ENCODE peak calls at places on chromosome 16, in nine cellular contexts. H, M, P, E, S, C, D, Z and K are unnamed samples.

GRCh38 chr16:23509763-23510153 is 536 bp downstream of the GGA2 start:
- DNase-seq in H (peak), M (no peak), P (peak), E (peak), S (no peak), C (no peak), D (no peak), Z (peak), K (peak)

GRCh38 chr16:83494459-83494858 is 313.3 kb upstream of the HSBP1 start:
- DNase-seq in H (no peak), M (no peak), P (no peak), E (no peak), S (no peak), C (no peak), D (no peak), Z (no peak), K (no peak)

GRCh38 chr16:26371349-26371869 is 679.6 kb downstream of the HS3ST4 start:
- DNase-seq in H (no peak), M (no peak), P (no peak), E (no peak), S (no peak), C (no peak), D (no peak), Z (no peak), K (no peak)

GRCh38 chr16:50925758-50926357 is 184.0 kb downstream of the CYLD start:
- DNase-seq in H (peak), M (no peak), P (no peak), E (no peak), S (no peak), C (no peak), D (no peak), Z (no peak), K (peak)

GRCh38 chr16:71746442-71747046 is 22.0 kb upstream of the PHLPP2 start:
- DNase-seq in H (peak), M (no peak), P (peak), E (no peak), S (no peak), C (no peak), D (no peak), Z (no peak), K (no peak)

GRCh38 chr16:50537533-50538290 is 10.5 kb upstream of the NKD1 start:
- DNase-seq in H (no peak), M (no peak), P (no peak), E (no peak), S (peak), C (no peak), D (no peak), Z (no peak), K (no peak)

GRCh38 chr16:85329999-85330693 is 217.9 kb upstream of the CIBAR2 start:
- DNase-seq in H (no peak), M (no peak), P (peak), E (no peak), S (no peak), C (no peak), D (no peak), Z (no peak), K (no peak)

GRCh38 chr16:79751785-79752184 is 151.2 kb upstream of the MAF start:
- DNase-seq in H (peak), M (no peak), P (no peak), E (no peak), S (no peak), C (no peak), D (peak), Z (no peak), K (no peak)

GRCh38 chr16:65224471-65224870 is 102.6 kb upstream of the CDH11 start:
- DNase-seq in H (no peak), M (no peak), P (no peak), E (no peak), S (no peak), C (no peak), D (no peak), Z (no peak), K (no peak)

GRCh38 chr16:80023865-80024264 is 423.3 kb upstream of the MAF start:
- DNase-seq in H (peak), M (no peak), P (no peak), E (no peak), S (no peak), C (no peak), D (no peak), Z (no peak), K (no peak)

GRCh38 chr16:82138478-82139285 is 31.3 kb downstream of the MPHOSPH6 start:
- DNase-seq in H (no peak), M (no peak), P (no peak), E (no peak), S (no peak), C (no peak), D (no peak), Z (no peak), K (no peak)

GRCh38 chr16:19812986-19813385 is 71.7 kb downstream of the GPRC5B start:
- DNase-seq in H (no peak), M (no peak), P (no peak), E (no peak), S (no peak), C (no peak), D (no peak), Z (no peak), K (no peak)

GRCh38 chr16:85129846-85130706 is 17.8 kb upstream of the CIBAR2 start:
- DNase-seq in H (peak), M (no peak), P (no peak), E (no peak), S (no peak), C (no peak), D (no peak), Z (no peak), K (no peak)

GRCh38 chr16:59848314-59848713 is 1114.2 kb upstream of the GOT2 start:
- DNase-seq in H (no peak), M (no peak), P (no peak), E (no peak), S (no peak), C (no peak), D (no peak), Z (no peak), K (peak)

GRCh38 chr16:19559242-19559910 is 3.9 kb downstream of the VPS35L start:
- DNase-seq in H (peak), M (no peak), P (peak), E (no peak), S (no peak), C (no peak), D (no peak), Z (no peak), K (no peak)

GRCh38 chr16:68592466-68593337 is 52.4 kb upstream of the CDH3 start:
- DNase-seq in H (peak), M (no peak), P (peak), E (no peak), S (no peak), C (no peak), D (no peak), Z (no peak), K (no peak)

GRCh38 chr16:56606688-56607618 is 1.4 kb upstream of the MT2A start:
- DNase-seq in H (peak), M (peak), P (no peak), E (no peak), S (no peak), C (peak), D (peak), Z (peak), K (no peak)

GRCh38 chr16:80971814-80972213 is 34.9 kb downstream of the CMC2 start:
- DNase-seq in H (no peak), M (no peak), P (no peak), E (no peak), S (no peak), C (no peak), D (no peak), Z (no peak), K (no peak)

GRCh38 chr16:23557779-23558330 is 328 bp downstream of the UBFD1 start:
- DNase-seq in H (peak), M (no peak), P (no peak), E (peak), S (peak), C (no peak), D (no peak), Z (peak), K (peak)

GRCh38 chr16:30027588-30028437 is 3.3 kb downstream of the TLCD3B start:
- DNase-seq in H (no peak), M (no peak), P (no peak), E (no peak), S (no peak), C (no peak), D (no peak), Z (no peak), K (no peak)

GRCh38 chr16:49652441-49653175 is 203.3 kb downstream of the ZNF423 start:
- DNase-seq in H (peak), M (no peak), P (no peak), E (no peak), S (no peak), C (peak), D (no peak), Z (peak), K (no peak)

GRCh38 chr16:61858996-61859395 is 177.2 kb downstream of the CDH8 start:
- DNase-seq in H (peak), M (no peak), P (no peak), E (no peak), S (no peak), C (no peak), D (no peak), Z (no peak), K (no peak)

GRCh38 chr16:57343131-57343731 is 15.4 kb upstream of the CCL22 start:
- DNase-seq in H (no peak), M (no peak), P (no peak), E (no peak), S (no peak), C (peak), D (no peak), Z (no peak), K (no peak)

DNA sequence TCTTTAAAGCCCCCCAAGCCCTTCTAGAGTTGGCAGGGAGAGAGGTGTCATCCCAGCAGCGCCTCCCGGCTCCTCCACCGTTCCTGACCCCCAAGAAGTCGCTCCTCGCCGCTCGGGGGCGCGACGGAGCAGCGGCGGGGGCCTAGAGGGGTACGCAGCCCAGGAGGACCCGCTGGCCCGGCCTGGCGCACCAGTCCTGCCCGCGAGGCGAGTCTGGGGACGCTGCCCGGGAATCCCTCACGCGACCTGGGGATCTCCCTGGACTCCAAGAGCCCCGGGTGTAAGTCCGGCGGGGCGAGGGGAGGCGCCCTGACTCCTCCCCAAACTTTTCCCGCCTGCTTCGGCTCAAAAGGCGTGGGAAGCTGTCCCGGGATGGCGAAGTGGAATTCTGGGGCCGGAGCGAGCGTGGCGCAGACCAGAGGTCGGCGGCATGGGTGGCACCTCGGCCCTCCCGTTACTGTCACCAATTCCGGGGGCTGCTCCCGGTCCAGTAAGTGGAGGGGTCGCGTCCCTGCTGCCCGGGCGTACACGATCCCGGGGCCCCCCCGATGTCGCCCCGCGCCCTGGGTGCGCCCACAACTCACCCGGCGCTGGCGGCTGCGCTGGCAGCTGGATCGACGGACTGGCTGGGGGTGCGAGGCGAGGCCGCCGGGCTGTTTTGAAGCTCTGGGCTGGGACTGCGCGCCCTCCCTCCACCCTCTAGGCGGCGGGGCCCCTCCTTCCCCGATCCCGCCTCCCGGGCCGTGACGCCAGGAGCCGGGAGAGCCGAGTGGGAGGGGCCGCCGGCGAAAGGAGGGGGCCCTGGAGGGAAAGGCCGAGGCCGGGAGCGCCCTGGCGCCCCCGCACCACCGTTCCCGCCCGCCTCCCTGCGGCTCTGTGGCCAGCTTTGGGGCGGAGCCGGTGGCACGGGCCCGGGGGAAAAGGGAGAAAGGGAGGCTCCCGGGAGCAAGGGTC is at the start of gene EMP2:
- DNase-seq in H (peak), M (peak), P (no peak), E (peak), S (peak), C (peak), D (peak), Z (peak), K (no peak)
- TF ChIP-seq CTCF in H (peak), M (no peak), P (no peak), E (peak), S (peak), C (peak), D (peak), Z (no peak), K (peak)

GRCh38 chr16:70254095-70254964 is 2.6 kb upstream of the EXOSC6 start:
- DNase-seq in H (no peak), M (no peak), P (no peak), E (no peak), S (no peak), C (no peak), D (no peak), Z (no peak), K (no peak)
- TF ChIP-seq CTCF in H (no peak), M (no peak), P (peak), E (no peak), S (no peak), C (no peak), D (no peak), Z (no peak), K (no peak)

GRCh38 chr16:8199390-8199789 is 390.9 kb downstream of the TMEM114 start:
- DNase-seq in H (no peak), M (no peak), P (no peak), E (no peak), S (no peak), C (no peak), D (no peak), Z (no peak), K (no peak)

DNA sequence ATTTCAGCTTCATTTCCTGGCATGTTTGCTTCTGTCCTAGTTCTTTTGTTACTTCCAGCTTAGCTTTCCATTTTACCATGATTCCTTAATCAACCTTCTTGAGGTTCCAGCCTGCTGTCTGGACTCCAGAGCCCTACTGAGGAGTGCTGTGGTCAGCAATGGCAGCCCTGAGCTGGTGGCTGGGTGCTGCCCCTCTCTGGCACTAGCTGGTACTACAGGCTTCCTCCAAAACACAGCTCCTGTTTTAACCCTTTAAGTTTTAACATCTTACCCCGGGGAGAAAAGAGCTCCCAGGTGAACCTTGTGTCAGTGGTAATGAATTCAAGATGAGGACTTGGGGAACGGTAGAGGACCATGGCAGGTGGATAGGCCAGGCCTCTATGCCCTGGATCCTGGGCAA is 395.5 kb downstream of the TMEM114 start:
- DNase-seq in H (no peak), M (no peak), P (no peak), E (peak), S (peak), C (no peak), D (no peak), Z (no peak), K (no peak)
- TF ChIP-seq CTCF in H (no peak), M (no peak), P (peak), E (no peak), S (peak), C (no peak), D (no peak), Z (no peak), K (peak)

GRCh38 chr16:31699601-31700000 is 171.9 kb downstream of the AHSP start:
- DNase-seq in H (no peak), M (no peak), P (no peak), E (no peak), S (no peak), C (no peak), D (no peak), Z (no peak), K (no peak)

GRCh38 chr16:31698901-31699300 is 171.2 kb downstream of the AHSP start:
- DNase-seq in H (no peak), M (no peak), P (no peak), E (no peak), S (no peak), C (no peak), D (no peak), Z (no peak), K (no peak)

GRCh38 chr16:31700200-31700529 is 172.5 kb downstream of the AHSP start:
- DNase-seq in H (no peak), M (no peak), P (no peak), E (no peak), S (peak), C (no peak), D (no peak), Z (no peak), K (no peak)

GRCh38 chr16:31701734-31702133 is 171.9 kb upstream of the ZNF267 start:
- DNase-seq in H (no peak), M (no peak), P (no peak), E (no peak), S (no peak), C (no peak), D (no peak), Z (no peak), K (no peak)

GRCh38 chr16:31700530-31701388 is 172.8 kb upstream of the ZNF267 start:
- DNase-seq in H (peak), M (peak), P (peak), E (peak), S (no peak), C (peak), D (no peak), Z (peak), K (no peak)
- TF ChIP-seq CTCF in H (no peak), M (no peak), P (no peak), E (no peak), S (peak), C (peak), D (no peak), Z (no peak), K (peak)

DNA sequence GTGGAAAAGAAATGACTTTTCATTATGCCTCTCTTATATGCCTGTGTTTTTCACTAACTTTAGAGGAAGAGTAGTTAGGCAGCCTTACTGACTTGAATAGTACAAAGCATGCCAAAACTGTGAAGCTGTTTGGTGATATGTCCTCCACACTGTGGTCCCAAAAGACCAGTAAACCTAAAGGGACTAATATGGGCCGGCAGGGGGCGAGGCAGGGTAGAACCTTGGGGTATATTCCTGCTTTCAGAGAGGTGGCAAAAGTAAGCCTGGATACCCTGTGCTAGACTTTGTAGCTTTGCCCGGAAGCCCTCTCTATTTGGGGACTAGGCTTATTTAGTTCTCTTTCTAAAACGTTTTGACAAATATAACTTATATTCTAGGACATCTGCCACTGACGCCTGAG is 36.5 kb upstream of the VWA3A start:
- DNase-seq in H (peak), M (no peak), P (no peak), E (peak), S (peak), C (no peak), D (no peak), Z (no peak), K (no peak)
- TF ChIP-seq CTCF in H (no peak), M (no peak), P (no peak), E (peak), S (peak), C (peak), D (no peak), Z (no peak), K (peak)

DNA sequence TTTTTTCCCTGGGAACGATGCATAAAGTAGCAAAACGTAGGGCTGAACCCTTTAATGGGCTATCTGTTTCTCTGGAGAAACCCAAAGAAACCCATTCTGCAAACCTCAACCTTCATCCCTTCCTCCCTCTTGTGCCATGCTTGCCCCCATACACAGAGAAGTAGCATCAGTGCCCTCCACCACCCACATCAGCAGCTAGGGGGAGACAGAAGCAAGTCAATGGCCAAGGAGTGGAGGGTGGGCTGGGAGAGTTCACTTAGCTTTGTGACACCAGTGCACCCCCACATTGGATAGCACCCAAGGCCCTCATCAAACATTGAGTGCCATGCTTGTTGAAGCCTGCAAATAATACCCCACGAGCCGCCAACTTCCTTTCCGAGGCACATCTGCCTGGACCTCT is 282.4 kb downstream of the ABCC12 start:
- DNase-seq in H (no peak), M (no peak), P (peak), E (peak), S (no peak), C (no peak), D (no peak), Z (no peak), K (no peak)
- TF ChIP-seq CTCF in H (peak), M (no peak), P (peak), E (peak), S (peak), C (no peak), D (no peak), Z (no peak), K (peak)

DNA sequence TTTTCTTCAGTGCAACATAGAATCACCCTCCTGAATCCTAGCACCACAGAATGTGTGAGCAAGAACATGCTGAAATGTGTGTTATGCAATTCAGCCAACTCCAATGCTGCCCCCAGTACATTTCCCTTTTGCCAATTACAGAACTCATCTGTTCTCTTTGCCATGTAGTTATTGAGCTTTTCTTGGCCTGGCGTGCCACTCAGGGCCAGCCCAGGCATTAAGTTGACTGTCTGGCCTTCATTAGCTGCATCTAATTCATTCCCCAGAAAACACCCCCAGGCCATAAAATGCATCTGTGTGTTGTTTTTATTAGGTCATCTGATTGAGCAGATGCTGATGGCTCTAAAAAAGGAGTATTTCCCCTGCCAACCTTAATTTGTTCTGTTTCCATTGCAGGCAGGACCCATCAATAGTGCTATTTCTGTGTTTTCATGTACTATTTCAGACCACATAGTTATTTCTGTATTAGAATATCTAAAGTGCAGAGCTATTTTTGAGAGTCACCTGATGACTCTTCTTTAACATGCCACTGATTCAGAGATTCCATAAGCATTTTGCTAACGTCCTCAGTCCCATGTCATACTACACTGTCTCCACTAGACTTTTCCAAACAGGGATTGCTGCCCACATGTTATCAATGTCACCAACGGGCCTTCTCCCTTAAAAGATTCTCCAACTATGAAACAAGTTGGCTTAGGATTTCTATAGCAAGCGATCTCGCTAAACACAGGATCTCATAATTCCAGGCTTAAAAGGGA is 969.7 kb downstream of the CDH11 start:
- DNase-seq in H (peak), M (no peak), P (no peak), E (no peak), S (no peak), C (no peak), D (no peak), Z (no peak), K (no peak)
- TF ChIP-seq CTCF in H (no peak), M (no peak), P (no peak), E (no peak), S (no peak), C (no peak), D (no peak), Z (no peak), K (no peak)

DNA sequence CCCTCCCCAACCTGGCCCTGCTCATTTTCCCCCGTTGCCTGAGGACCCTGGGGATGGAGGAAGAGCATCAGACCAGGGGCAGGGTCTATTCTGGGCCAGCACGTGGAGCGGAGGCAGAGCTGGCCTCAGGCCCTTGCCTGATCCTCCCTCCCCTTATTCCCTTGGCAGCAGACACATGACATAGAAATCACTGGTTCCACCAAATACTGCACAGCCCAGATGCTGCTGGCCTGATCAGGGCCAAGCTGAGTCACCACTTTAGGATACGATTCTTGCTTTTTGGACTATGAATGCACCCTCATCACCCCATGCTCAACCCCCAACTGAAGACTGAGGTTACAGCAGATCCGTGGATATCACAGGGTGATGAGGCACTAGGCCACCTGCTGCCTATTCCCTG is 15.8 kb upstream of the AGRP start:
- DNase-seq in H (peak), M (no peak), P (no peak), E (no peak), S (no peak), C (no peak), D (no peak), Z (no peak), K (no peak)
- TF ChIP-seq CTCF in H (no peak), M (no peak), P (no peak), E (no peak), S (no peak), C (no peak), D (no peak), Z (no peak), K (no peak)